ENCODE peak calls at places on chromosomes 12 and 14, in seven cellular contexts. V is K562, T is endothelial cell of umbilical vein, N is Peyer's patch, O is A549, R is transverse colon, B is prostate gland. K is an unnamed sample.

GRCh38 chr14:105627701-105628100 is 101.3 kb downstream of the TMEM121 start:
- DNase-seq in V (no peak), T (no peak), N (no peak), O (no peak), R (no peak), B (no peak), K (no peak)

GRCh38 chr12:26298785-26299621 is 103.6 kb downstream of the SSPN start:
- DNase-seq in V (peak; percentile 23), T (peak; percentile 80), N (no peak), O (peak; percentile 64), R (no peak), B (no peak), K (no peak)

GRCh38 chr12:39383064-39383552 is 59.8 kb downstream of the KIF21A start:
- DNase-seq in V (no peak), T (no peak), N (no peak), O (no peak), R (no peak), B (no peak), K (no peak)

GRCh38 chr14:90426663-90427062 is 29.8 kb downstream of the CALM1 start:
- DNase-seq in V (no peak), T (peak; percentile 69), N (no peak), O (no peak), R (peak; percentile 47), B (peak; percentile 21), K (no peak)

GRCh38 chr12:68118096-68118755 is 41.3 kb downstream of the IFNG start:
- DNase-seq in V (no peak), T (no peak), N (no peak), O (no peak), R (no peak), B (no peak), K (no peak)

GRCh38 chr14:74978416-74978947 is 23.1 kb upstream of the PGF start:
- DNase-seq in V (no peak), T (no peak), N (no peak), O (no peak), R (no peak), B (no peak), K (no peak)

GRCh38 chr12:24608637-24609285 is 340.1 kb downstream of the BCAT1 start:
- DNase-seq in V (no peak), T (peak; percentile 91), N (no peak), O (no peak), R (no peak), B (no peak), K (no peak)

GRCh38 chr14:94470311-94470710 is 5.7 kb downstream of the SERPINA9 start:
- DNase-seq in V (no peak), T (no peak), N (no peak), O (no peak), R (no peak), B (no peak), K (no peak)

GRCh38 chr14:35898217-35898775 is 72.2 kb downstream of the BRMS1L start:
- DNase-seq in V (no peak), T (no peak), N (no peak), O (no peak), R (no peak), B (no peak), K (no peak)

GRCh38 chr12:108543642-108544041 is 17.3 kb downstream of the SART3 start:
- DNase-seq in V (no peak), T (no peak), N (no peak), O (no peak), R (no peak), B (no peak), K (no peak)

GRCh38 chr12:104406164-104406563 is 50.6 kb upstream of the CHST11 start:
- DNase-seq in V (no peak), T (no peak), N (no peak), O (no peak), R (no peak), B (no peak), K (no peak)

GRCh38 chr12:95470300-95470699 is 3.7 kb upstream of the METAP2 start:
- DNase-seq in V (no peak), T (no peak), N (no peak), O (no peak), R (no peak), B (peak; percentile 10), K (no peak)

GRCh38 chr12:111767362-111768158 is 827 bp downstream of the ALDH2 start:
- DNase-seq in V (no peak), T (peak; percentile 59), N (no peak), O (peak; percentile 53), R (peak; percentile 58), B (no peak), K (peak; percentile 53)

GRCh38 chr12:86613306-86613705 is 357.1 kb upstream of the MGAT4C start:
- DNase-seq in V (no peak), T (peak; percentile 70), N (no peak), O (no peak), R (no peak), B (no peak), K (no peak)

GRCh38 chr12:4052691-4053090 is 179.5 kb upstream of the PARP11 start:
- DNase-seq in V (no peak), T (no peak), N (no peak), O (no peak), R (no peak), B (no peak), K (no peak)

GRCh38 chr12:108609535-108610335 is 11.9 kb upstream of the TMEM119 start:
- DNase-seq in V (peak; percentile 45), T (no peak), N (peak; percentile 22), O (no peak), R (peak; percentile 67), B (no peak), K (peak; percentile 88)

GRCh38 chr12:98757455-98757854 is 112.4 kb downstream of the APAF1 start:
- DNase-seq in V (no peak), T (no peak), N (no peak), O (no peak), R (no peak), B (no peak), K (no peak)

GRCh38 chr12:50986961-50987737 is 34.8 kb downstream of the HIGD1C start:
- DNase-seq in V (peak; percentile 27), T (peak; percentile 81), N (peak; percentile 26), O (no peak), R (peak; percentile 63), B (peak; percentile 54), K (peak; percentile 63)

GRCh38 chr14:82447586-82447985 is 913.9 kb upstream of the SEL1L start:
- DNase-seq in V (no peak), T (no peak), N (no peak), O (no peak), R (no peak), B (no peak), K (no peak)

GRCh38 chr12:79561401-79562132 is 129.2 kb downstream of the PAWR start:
- DNase-seq in V (no peak), T (no peak), N (no peak), O (no peak), R (no peak), B (no peak), K (no peak)

GRCh38 chr14:103576371-103577024 is 13.7 kb downstream of the COA8 start:
- DNase-seq in V (no peak), T (peak; percentile 95), N (peak; percentile 38), O (peak; percentile 81), R (peak; percentile 95), B (peak; percentile 92), K (peak; percentile 88)

DNA sequence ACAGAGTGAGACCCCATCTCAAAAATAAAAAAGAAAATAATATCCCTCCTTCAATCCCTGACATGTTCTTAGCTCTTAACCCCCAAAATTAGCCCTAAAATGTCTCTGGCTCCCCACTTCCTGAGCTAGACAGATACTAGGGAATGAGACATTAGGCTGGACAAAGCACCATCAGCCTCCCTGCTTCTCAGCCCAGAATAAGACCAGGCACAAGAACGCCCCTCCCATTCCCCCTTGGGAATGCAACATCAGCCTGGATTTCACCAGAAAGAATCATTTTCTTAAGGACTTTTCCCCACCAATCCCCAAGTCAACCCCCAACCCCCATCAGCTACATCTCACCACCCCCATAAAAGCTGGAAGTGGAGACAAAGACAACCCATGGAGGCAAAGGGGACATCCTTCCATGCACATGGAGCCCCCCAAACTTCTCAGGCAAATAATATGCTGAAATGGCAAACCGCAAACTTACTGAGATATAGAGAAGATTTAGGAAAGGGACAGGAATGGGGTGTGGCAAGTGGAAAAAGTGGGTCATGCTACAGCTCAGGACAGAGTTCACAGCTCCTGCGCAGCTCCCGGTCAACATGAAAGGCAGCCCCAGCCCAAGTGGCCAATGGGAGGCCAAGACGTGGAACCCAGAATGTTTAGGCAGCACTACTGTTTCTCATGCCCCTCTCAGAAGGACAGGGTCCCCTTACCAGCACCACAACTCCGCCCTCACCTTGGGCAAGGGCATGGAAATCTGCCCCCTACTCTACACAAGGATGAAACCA is 2.7 kb downstream of the CHD4 start:
- DNase-seq in V (no peak), T (no peak), N (no peak), O (no peak), R (peak; percentile 35), B (no peak), K (no peak)
- H3K4me3 ChIP-seq in V (peak overlapping the region; percentile 87), T (no peak overlapping the region), N (peak overlapping the region; percentile 91), O (peak overlapping the region; percentile 97), R (no peak overlapping the region), B (no peak overlapping the region), K (peak overlapping the region; percentile 98)

DNA sequence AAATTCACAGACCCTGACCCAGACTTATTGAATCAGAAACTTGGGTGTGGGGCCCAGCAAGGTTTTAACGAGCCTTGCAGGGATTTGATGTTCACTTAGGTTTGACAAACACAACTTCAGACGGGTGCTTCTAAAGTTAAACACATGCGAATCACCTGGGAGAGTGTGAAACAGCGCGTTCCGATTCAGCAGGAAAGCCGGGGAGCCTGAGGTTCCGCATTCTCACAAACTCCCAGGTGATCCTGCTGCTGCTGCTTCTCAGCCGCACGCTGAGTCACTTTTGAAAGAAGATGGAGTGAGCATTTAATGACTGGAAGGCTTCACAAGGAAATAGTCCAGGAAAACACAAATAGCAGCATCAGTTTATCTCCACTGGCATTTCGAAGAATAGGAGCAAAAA is 44.2 kb upstream of the DDX11 start:
- DNase-seq in V (no peak), T (no peak), N (no peak), O (no peak), R (no peak), B (no peak), K (no peak)
- H3K4me1 ChIP-seq in V (no peaks in the 10 kb centered on the region), T (no peaks in the 10 kb centered on the region), N (no peaks in the 10 kb centered on the region), O (no peaks in the 10 kb centered on the region), R (no peaks in the 10 kb centered on the region), B (no peaks in the 10 kb centered on the region), K (no peaks in the 10 kb centered on the region)

GRCh38 chr12:93677195-93678064 is at the start of gene CRADD:
- DNase-seq in V (peak; percentile 76), T (peak; percentile 97), N (peak; percentile 81), O (peak; percentile 76), R (peak; percentile 82), B (peak; percentile 84), K (peak; percentile 78)
- TF ChIP-seq POLR2A in V (peak; percentile 90), T (peak; percentile 73), N (peak; percentile 60), O (peak; percentile 59), R (peak; percentile 79), B (peak; percentile 55), K (peak; percentile 70)

DNA sequence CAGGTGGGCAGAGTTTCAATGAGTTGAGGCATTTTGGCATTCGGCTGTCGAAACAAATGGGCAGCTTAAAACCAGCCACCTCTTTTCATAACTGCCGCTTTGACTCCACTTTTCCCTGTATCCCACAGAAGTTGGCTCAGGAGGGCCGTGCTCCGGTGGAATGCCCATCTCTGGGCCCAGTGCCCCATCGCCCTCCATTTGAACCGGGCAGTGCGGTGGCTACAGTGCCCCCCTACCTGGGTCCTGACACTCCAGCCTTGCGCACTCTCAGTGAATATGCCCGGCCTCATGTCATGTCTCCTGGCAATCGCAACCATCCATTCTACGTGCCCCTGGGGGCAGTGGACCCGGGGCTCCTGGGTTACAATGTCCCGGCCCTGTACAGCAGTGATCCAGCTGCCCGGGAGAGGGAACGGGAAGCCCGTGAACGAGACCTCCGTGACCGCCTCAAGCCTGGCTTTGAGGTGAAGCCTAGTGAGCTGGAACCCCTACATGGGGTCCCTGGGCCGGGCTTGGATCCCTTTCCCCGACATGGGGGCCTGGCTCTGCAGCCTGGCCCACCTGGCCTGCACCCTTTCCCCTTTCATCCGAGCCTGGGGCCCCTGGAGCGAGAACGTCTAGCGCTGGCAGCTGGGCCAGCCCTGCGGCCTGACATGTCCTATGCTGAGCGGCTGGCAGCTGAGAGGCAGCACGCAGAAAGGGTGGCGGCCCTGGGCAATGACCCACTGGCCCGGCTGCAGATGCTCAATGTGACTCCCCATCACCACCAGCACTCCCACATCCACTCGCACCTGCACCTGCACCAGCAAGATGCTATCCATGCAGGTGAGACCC is 5.0 kb upstream of the RNU7-1 start:
- DNase-seq in V (no peak), T (no peak), N (no peak), O (no peak), R (no peak), B (no peak), K (peak; percentile 67)
- H3K4me3 ChIP-seq in V (peak overlapping the region; percentile 44), T (no peak overlapping the region), N (peak overlapping the region; percentile 63), O (peak overlapping the region; percentile 24), R (no peak overlapping the region), B (peak overlapping the region; percentile 47), K (peak overlapping the region; percentile 53)

K was measured in ovary.